ENCODE peak calls at places on chromosomes 13 and 19, in five cellular contexts. F, Q, Y, W and L are unnamed samples.
A peak's percentile ranks its signal among the peaks of the same experiment; 100 is the strongest.

GRCh38 chr13:112652512-112653458 is 37.1 kb upstream of the ATP11A start:
- DNase-seq in Y (no peak), W (no peak), Q (no peak), F (no peak), L (no peak)

GRCh38 chr13:109833071-109833470 is 46.7 kb upstream of the IRS2 start:
- DNase-seq in Q (no peak), W (no peak), Y (no peak), F (no peak), L (no peak)

GRCh38 chr19:3320354-3320670 is 46.1 kb upstream of the NFIC start:
- DNase-seq in F (no peak), W (no peak), Y (no peak), Q (no peak), L (no peak)

GRCh38 chr13:53004605-53005004 is 24.0 kb upstream of the OLFM4 start:
- DNase-seq in Y (no peak), Q (no peak), F (no peak), W (no peak), L (no peak)

GRCh38 chr19:48308695-48309586 is 16.4 kb upstream of the EMP3 start:
- DNase-seq in Q (peak; percentile 33), F (no peak), Y (no peak), W (no peak), L (no peak)

GRCh38 chr13:77239312-77239711 is 87.6 kb downstream of the MYCBP2 start:
- DNase-seq in W (no peak), F (no peak), Q (no peak), Y (no peak), L (no peak)

GRCh38 chr19:7681336-7682174 is 922 bp downstream of the TRAPPC5 start:
- DNase-seq in W (peak; percentile 67), Y (peak; percentile 95), F (peak; percentile 82), Q (peak; percentile 71), L (peak; percentile 71)

GRCh38 chr13:113469582-113469981 is 16.3 kb upstream of the ADPRHL1 start:
- DNase-seq in Q (no peak), Y (no peak), W (no peak), F (no peak), L (no peak)

GRCh38 chr13:112444416-112445399 is 68.6 kb downstream of the SPACA7 start:
- DNase-seq in Y (no peak), F (no peak), Q (no peak), W (no peak), L (peak; percentile 9)

GRCh38 chr13:110259651-110260050 is 47.3 kb downstream of the COL4A1 start:
- DNase-seq in W (no peak), Y (no peak), F (no peak), Q (no peak), L (no peak)

GRCh38 chr13:50574731-50575130 is 268.8 kb downstream of the DLEU7 start:
- DNase-seq in Q (no peak), W (no peak), F (no peak), Y (peak; percentile 75), L (no peak)

GRCh38 chr13:24267801-24268200 is 41.6 kb upstream of the C1QTNF9 start:
- DNase-seq in Q (no peak), F (no peak), W (no peak), Y (no peak), L (no peak)

GRCh38 chr19:4075373-4075772 is 8.7 kb upstream of the ZBTB7A start:
- DNase-seq in Q (no peak), Y (peak; percentile 33), F (no peak), W (no peak), L (no peak)

GRCh38 chr13:24127116-24127631 is 33.3 kb upstream of the SPATA13 start:
- DNase-seq in F (peak; percentile 65), Y (peak; percentile 43), W (no peak), Q (peak; percentile 43), L (no peak)

GRCh38 chr13:109389456-109389855 is 396.9 kb downstream of the IRS2 start:
- DNase-seq in W (no peak), F (no peak), Q (no peak), Y (peak; percentile 77), L (no peak)

GRCh38 chr19:19064098-19064722 is 416 bp downstream of the SLC25A42 start:
- DNase-seq in W (no peak), Q (no peak), Y (no peak), F (peak; percentile 27), L (no peak)

GRCh38 chr19:13985771-13986347 is 20.3 kb downstream of the RFX1 start:
- DNase-seq in Q (no peak), F (no peak), W (no peak), Y (no peak), L (no peak)

GRCh38 chr13:72539925-72540324 is 187.5 kb downstream of the MZT1 start:
- DNase-seq in W (no peak), F (no peak), Y (no peak), Q (no peak), L (no peak)

GRCh38 chr19:3606690-3607289 is at the start of gene TBXA2R:
- DNase-seq in W (peak; percentile 84), Y (peak; percentile 86), F (peak; percentile 75), Q (peak; percentile 75), L (no peak)

GRCh38 chr19:3575949-3576673 is 3.4 kb downstream of the HMG20B start:
- DNase-seq in Q (no peak), F (no peak), Y (no peak), W (no peak), L (no peak)

GRCh38 chr13:75550159-75550567 is 572 bp downstream of the UCHL3 start:
- DNase-seq in F (peak; percentile 41), W (no peak), Y (peak; percentile 91), Q (peak; percentile 76), L (no peak)

GRCh38 chr13:96822900-96823299 is 171.4 kb downstream of the OXGR1 start:
- DNase-seq in F (peak; percentile 25), Q (peak; percentile 9), Y (peak; percentile 18), W (no peak), L (no peak)

GRCh38 chr13:99357149-99357596 is 50.0 kb upstream of the GPR183 start:
- DNase-seq in F (no peak), Y (peak; percentile 77), Q (peak; percentile 92), W (no peak), L (no peak)

GRCh38 chr19:28601723-28602440 is 611.1 kb downstream of the UQCRFS1 start:
- DNase-seq in W (no peak), Q (no peak), Y (no peak), F (no peak), L (no peak)
- H3K4me1 ChIP-seq in W (no peaks in the 10 kb centered on the region), Q (peaks cover 4% of the 10 kb centered on the region), Y (no peaks in the 10 kb centered on the region), F (no peaks in the 10 kb centered on the region), L (no peaks in the 10 kb centered on the region)

DNA sequence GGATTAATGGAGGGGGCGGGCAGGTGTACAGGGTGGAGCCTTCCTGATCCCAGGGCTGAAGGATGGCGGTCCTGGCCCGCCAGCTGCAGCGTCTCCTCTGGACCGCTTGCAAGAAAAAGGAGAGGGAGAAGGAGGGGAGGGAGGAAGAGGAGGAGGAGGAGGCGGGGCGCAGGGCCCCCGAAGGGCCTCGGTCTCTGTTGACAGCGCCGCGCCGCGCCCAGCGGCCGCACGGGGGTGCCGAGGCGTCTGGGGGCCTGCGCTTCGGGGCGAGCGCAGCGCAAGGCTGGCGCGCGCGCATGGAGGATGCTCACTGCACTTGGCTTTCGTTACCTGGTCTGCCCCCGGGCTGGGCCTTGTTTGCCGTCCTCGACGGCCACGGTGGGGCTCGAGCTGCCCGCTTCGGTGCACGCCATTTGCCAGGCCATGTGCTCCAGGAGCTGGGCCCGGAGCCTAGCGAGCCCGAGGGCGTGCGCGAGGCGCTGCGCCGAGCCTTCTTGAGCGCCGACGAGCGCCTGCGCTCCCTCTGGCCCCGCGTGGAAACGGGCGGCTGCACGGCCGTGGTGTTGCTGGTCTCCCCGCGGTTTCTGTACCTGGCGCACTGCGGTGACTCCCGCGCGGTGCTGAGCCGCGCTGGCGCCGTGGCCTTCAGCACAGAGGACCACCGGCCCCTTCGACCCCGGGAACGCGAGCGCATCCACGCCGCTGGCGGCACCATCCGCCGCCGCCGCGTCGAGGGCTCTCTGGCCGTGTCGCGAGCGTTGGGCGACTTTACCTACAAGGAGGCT is at the start of gene PPM1N:
- DNase-seq in Y (peak; percentile 59), F (no peak), W (no peak), Q (peak; percentile 51), L (no peak)
- H3K4me1 ChIP-seq in Y (peaks cover 3% of the 10 kb centered on the region), F (peaks cover 42% of the 10 kb centered on the region), W (peaks cover 39% of the 10 kb centered on the region), Q (peaks cover 22% of the 10 kb centered on the region), L (no peaks in the 10 kb centered on the region)

DNA sequence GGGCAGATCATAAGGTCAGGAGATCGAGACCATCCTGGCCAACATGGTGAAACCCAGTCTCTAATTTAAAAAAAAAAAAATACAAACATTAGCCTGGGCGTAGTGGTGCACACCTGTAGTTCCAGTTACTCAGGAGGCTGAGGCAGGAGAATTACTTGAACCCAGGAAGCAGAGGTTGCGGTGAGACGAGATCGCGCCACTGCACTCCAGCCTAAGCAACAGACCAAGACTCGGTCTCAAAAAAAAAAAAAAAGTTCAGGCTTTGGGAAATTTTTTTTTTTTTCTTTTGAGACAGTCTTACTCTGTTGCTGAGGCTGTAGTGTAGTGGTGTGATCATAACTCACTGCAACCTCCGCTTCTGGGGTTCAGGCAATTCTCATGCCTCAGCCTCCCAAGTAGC is 14.7 kb downstream of the LSM14A start:
- DNase-seq in F (no peak), Y (no peak), W (no peak), Q (no peak), L (no peak)
- H3K4me1 ChIP-seq in F (peaks cover 87% of the 10 kb centered on the region), Y (peaks cover 34% of the 10 kb centered on the region), W (peaks cover 99% of the 10 kb centered on the region), Q (peaks cover 2% of the 10 kb centered on the region), L (no peaks in the 10 kb centered on the region)

DNA sequence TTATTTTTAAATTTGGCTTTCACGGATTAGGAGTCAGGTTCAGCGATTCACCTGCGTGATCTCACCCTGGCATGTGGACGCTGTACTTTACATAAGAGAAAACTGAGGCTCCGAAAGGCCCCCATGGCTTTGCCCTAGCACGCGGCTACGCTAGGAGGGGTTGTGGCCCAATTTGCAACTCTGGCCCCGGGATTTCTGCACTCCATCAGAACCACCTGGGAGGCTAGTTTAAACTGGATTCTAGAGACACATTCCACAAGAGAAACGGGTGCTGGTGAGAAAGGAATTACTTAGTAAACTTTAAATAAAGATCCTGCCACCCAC is 6.2 kb downstream of the BCL3 start:
- DNase-seq in W (no peak), Q (no peak), F (no peak), Y (no peak), L (no peak)
- H3K4me1 ChIP-seq in W (peaks cover 88% of the 10 kb centered on the region), Q (peaks cover 69% of the 10 kb centered on the region), F (peaks cover 87% of the 10 kb centered on the region), Y (peaks cover 44% of the 10 kb centered on the region), L (peaks cover 23% of the 10 kb centered on the region)

DNA sequence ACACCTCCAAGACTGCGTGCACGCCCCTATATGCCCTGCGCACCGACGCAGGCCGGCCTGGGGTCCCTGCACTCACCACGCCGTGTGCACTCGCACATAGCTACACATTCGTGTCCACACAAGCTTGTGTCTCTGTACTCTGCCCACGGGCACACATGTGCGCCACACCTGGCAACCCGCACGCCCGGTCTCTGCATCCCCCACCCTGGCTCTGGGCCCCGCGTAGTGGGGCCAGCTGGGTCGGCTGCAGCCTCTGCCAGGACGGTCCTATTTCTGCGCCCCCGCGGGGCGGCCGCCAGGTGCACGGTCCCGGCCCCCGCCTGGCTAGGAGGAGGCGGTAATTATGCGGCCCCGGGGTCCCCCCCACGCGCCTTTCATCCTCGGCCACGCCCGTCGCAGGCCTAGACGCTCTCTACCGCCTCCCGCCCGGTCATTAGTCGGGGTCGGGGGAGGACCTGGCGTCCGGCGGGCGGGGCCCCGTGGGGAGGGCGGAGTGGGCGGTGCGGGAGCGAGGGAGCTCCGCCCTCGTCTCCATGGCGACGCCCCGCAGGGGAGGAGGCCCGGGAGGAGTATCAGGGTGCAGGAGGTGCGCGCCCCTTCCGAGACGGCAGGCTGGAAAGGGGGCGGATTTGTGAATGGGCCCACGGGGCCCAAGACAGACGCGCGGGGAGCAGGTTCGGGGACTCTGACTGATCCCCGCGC is 2.9 kb upstream of the CIRBP start:
- DNase-seq in Q (peak; percentile 92), F (peak; percentile 95), W (peak; percentile 93), Y (peak; percentile 95), L (no peak)
- H3K4me1 ChIP-seq in Q (peaks cover 72% of the 10 kb centered on the region), F (peaks cover 77% of the 10 kb centered on the region), W (peaks cover 71% of the 10 kb centered on the region), Y (peaks cover 46% of the 10 kb centered on the region), L (peaks cover 58% of the 10 kb centered on the region)